ENCODE peak calls at places on chromosomes 16 and 17, in nine cellular contexts. I is lung; O is stimulated activated naive CD8-positive, alpha-beta T cell treated with anti-CD3 and anti-CD28 coated beads, Interleukin-15, amount 100 ng/mL, for 72 hours; N is naive thymus-derived CD8-positive, alpha-beta T cell; X is A549; S is GM12878; V is activated CD8-positive, alpha-beta T cell treated with anti-CD3 and anti-CD28 coated beads, Interleukin-2, amount 10 ng/mL, durations not matched to agents 7 days and 5 days; L is lower lobe of right lung; H is activated CD8-positive, alpha-beta memory T cell treated with anti-CD3 and anti-CD28 coated beads, Interleukin-2, amount 10 ng/mL, durations not matched to agents 7 days and 5 days. E is an unnamed sample.

GRCh38 chr17:2393184-2393953 is 7.5 kb downstream of the MNT start:
- ATAC-seq in X (peak; percentile 16), H (peak; percentile 62), S (peak; percentile 51), L (peak; percentile 72), I (peak; percentile 48), N (peak; percentile 50), V (peak; percentile 57), O (peak; percentile 68), E (peak; percentile 67)

GRCh38 chr16:57903656-57904055 is 67.3 kb downstream of the CNGB1 start:
- ATAC-seq in H (no peak), S (no peak), L (no peak), V (no peak), N (no peak), X (no peak), O (no peak), I (no peak), E (no peak)

GRCh38 chr16:74709477-74709877 is 8.8 kb upstream of the MLKL start:
- ATAC-seq in N (peak; percentile 100), X (peak; percentile 98), I (peak; percentile 79), H (peak; percentile 99), O (peak; percentile 91), V (peak; percentile 96), S (peak; percentile 99), L (peak; percentile 94), E (peak; percentile 98)

GRCh38 chr16:30797670-30798309 is 10.8 kb upstream of the ZNF629 start:
- ATAC-seq in H (no peak), S (peak; percentile 69), I (no peak), X (peak; percentile 84), O (peak; percentile 59), L (no peak), N (no peak), V (peak; percentile 60), E (no peak)

GRCh38 chr16:57871457-57871856 is 69.2 kb upstream of the KIFC3 start:
- ATAC-seq in S (no peak), L (no peak), H (peak; percentile 30), N (no peak), I (peak; percentile 34), X (peak; percentile 93), V (no peak), O (no peak), E (peak; percentile 89)

GRCh38 chr17:67066717-67067116 is 22.4 kb downstream of the CACNG1 start:
- ATAC-seq in I (no peak), N (no peak), V (no peak), O (no peak), L (no peak), X (no peak), S (no peak), H (no peak), E (no peak)

GRCh38 chr16:4330277-4330882 is 14.5 kb downstream of the GLIS2 start:
- ATAC-seq in I (peak; percentile 49), V (peak; percentile 74), H (peak; percentile 82), S (peak; percentile 85), L (peak; percentile 80), N (peak; percentile 70), O (peak; percentile 70), X (peak; percentile 84), E (peak; percentile 89)

GRCh38 chr16:87033541-87034300 is 283.5 kb downstream of the C16orf95 start:
- ATAC-seq in N (no peak), I (no peak), H (no peak), X (no peak), V (no peak), O (no peak), L (no peak), S (no peak), E (no peak)

GRCh38 chr16:75062135-75062943 is 54.2 kb downstream of the LDHD start:
- ATAC-seq in H (no peak), I (peak; percentile 23), S (no peak), L (peak; percentile 47), O (no peak), N (no peak), X (no peak), V (no peak), E (peak; percentile 69)

GRCh38 chr17:21511368-21512195 is 135.4 kb downstream of the KCNJ12 start:
- ATAC-seq in V (peak; percentile 84), H (peak; percentile 87), I (peak; percentile 90), X (peak; percentile 93), L (peak; percentile 95), S (peak; percentile 95), O (peak; percentile 86), N (peak; percentile 89), E (peak; percentile 89)

GRCh38 chr17:33016920-33017319 is 25.3 kb downstream of the SPACA3 start:
- ATAC-seq in V (no peak), H (no peak), O (no peak), L (no peak), X (no peak), N (no peak), S (no peak), I (no peak), E (no peak)

GRCh38 chr17:81686614-81687013 is 2.8 kb downstream of the HGS start:
- ATAC-seq in L (no peak), I (no peak), S (no peak), X (no peak), N (no peak), O (no peak), H (no peak), V (no peak), E (no peak)

GRCh38 chr17:27321372-27321771 is 27.5 kb downstream of the WSB1 start:
- ATAC-seq in L (no peak), I (no peak), H (no peak), S (no peak), N (no peak), X (no peak), O (no peak), V (no peak), E (no peak)

GRCh38 chr16:85357924-85358505 is 245.7 kb upstream of the CIBAR2 start:
- ATAC-seq in I (no peak), L (no peak), N (no peak), X (no peak), O (no peak), S (no peak), H (no peak), V (no peak), E (no peak)

GRCh38 chr16:79658301-79659001 is 57.9 kb upstream of the MAF start:
- ATAC-seq in X (peak; percentile 84), S (no peak), I (no peak), N (no peak), V (no peak), H (no peak), L (no peak), O (no peak), E (peak; percentile 97)

E was measured in activated T-helper 17 cell treated with anti-CD3 and anti-CD28 coated beads, Interleukin-2, amount 50 U/mL, for 72 hours.